ENCODE peak calls at places on chromosomes 16 and 17, in nine cellular contexts. N is IMR-90, M is pancreas, L is body of pancreas, C is lower lobe of right lung, Y is ascending aorta, B is Peyer's patch, G is endodermal cell, V is tibial artery. F is an unnamed sample. For H3K4me1 and H3K36me3, the result is how much of the 10 kb centered on the place peaks cover.

GRCh38 chr16:2147378-2147777 is 1.0 kb upstream of the RAB26 start:
- DNase-seq in N (no peak), M (peak), L (no peak), C (peak), Y (no peak), B (no peak), G (no peak), V (no peak), F (no peak)

GRCh38 chr17:28379814-28380571 is 8.5 kb downstream of the SARM1 start:
- DNase-seq in N (peak), M (no peak), L (no peak), C (no peak), Y (no peak), B (no peak), G (no peak), V (no peak), F (no peak)

GRCh38 chr17:77378318-77379064 is 237.7 kb downstream of the SEC14L1 start:
- DNase-seq in N (no peak), M (no peak), L (no peak), C (no peak), Y (no peak), B (no peak), G (no peak), V (no peak), F (no peak)

GRCh38 chr17:4476512-4477070 is 22.1 kb upstream of the SPNS2 start:
- DNase-seq in N (no peak), M (peak), L (peak), C (peak), Y (no peak), B (no peak), G (no peak), V (no peak), F (no peak)

GRCh38 chr17:20944014-20944905 is 98.6 kb downstream of the USP22 start:
- DNase-seq in N (no peak), M (peak), L (peak), C (peak), Y (no peak), B (no peak), G (peak), V (no peak), F (no peak)

GRCh38 chr17:49249292-49249794 is 18.8 kb upstream of the PHOSPHO1 start:
- DNase-seq in N (no peak), M (no peak), L (no peak), C (peak), Y (no peak), B (no peak), G (no peak), V (no peak), F (no peak)

GRCh38 chr17:57553991-57554825 is 190.9 kb downstream of the CCDC182 start:
- DNase-seq in N (peak), M (no peak), L (no peak), C (peak), Y (no peak), B (no peak), G (peak), V (no peak), F (peak)

GRCh38 chr17:42249681-42250446 is 26.3 kb downstream of the STAT5B start:
- DNase-seq in N (no peak), M (no peak), L (no peak), C (no peak), Y (no peak), B (no peak), G (no peak), V (no peak), F (no peak)

GRCh38 chr16:77430360-77430759 is 4.5 kb downstream of the ADAMTS18 start:
- DNase-seq in N (no peak), M (no peak), L (no peak), C (no peak), Y (no peak), B (no peak), G (no peak), V (no peak), F (no peak)

GRCh38 chr16:64830653-64831052 is 291.2 kb downstream of the CDH11 start:
- DNase-seq in N (peak), M (no peak), L (no peak), C (no peak), Y (no peak), B (no peak), G (no peak), V (no peak), F (peak)

GRCh38 chr16:57592591-57593003 is 35.8 kb upstream of the ADGRG1 start:
- DNase-seq in N (no peak), M (no peak), L (peak), C (no peak), Y (no peak), B (peak), G (no peak), V (peak), F (no peak)

GRCh38 chr16:81821422-81822128 is 42.5 kb downstream of the PLCG2 start:
- DNase-seq in N (no peak), M (no peak), L (no peak), C (no peak), Y (no peak), B (peak), G (no peak), V (no peak), F (no peak)

GRCh38 chr16:66568355-66568754 is 2.1 kb downstream of the CMTM1 start:
- DNase-seq in N (peak), M (no peak), L (no peak), C (no peak), Y (no peak), B (no peak), G (no peak), V (no peak), F (peak)

GRCh38 chr16:50185005-50185505 is 31.9 kb downstream of the TENT4B start:
- DNase-seq in N (peak), M (no peak), L (no peak), C (no peak), Y (no peak), B (no peak), G (no peak), V (no peak), F (no peak)

GRCh38 chr17:4433515-4434031 is at the start of gene SPNS3:
- DNase-seq in N (no peak), M (no peak), L (peak), C (no peak), Y (no peak), B (peak), G (no peak), V (no peak), F (no peak)

GRCh38 chr16:88926374-88926990 is 50.5 kb downstream of the CBFA2T3 start:
- DNase-seq in N (no peak), M (no peak), L (no peak), C (no peak), Y (no peak), B (no peak), G (peak), V (no peak), F (no peak)

GRCh38 chr17:70525976-70526375 is 356.6 kb downstream of the KCNJ2 start:
- DNase-seq in N (no peak), M (no peak), L (no peak), C (no peak), Y (no peak), B (no peak), G (no peak), V (no peak), F (no peak)

GRCh38 chr17:16491703-16492612 is at the start of gene LRRC75A:
- DNase-seq in N (peak), M (peak), L (peak), C (peak), Y (no peak), B (peak), G (peak), V (peak), F (no peak)

GRCh38 chr17:80082403-80083135 is 18.8 kb upstream of the GAA start:
- DNase-seq in N (peak), M (peak), L (peak), C (no peak), Y (no peak), B (peak), G (peak), V (peak), F (peak)

GRCh38 chr16:87457051-87457611 is 35.7 kb downstream of the ZCCHC14 start:
- DNase-seq in N (peak), M (no peak), L (peak), C (no peak), Y (no peak), B (no peak), G (no peak), V (no peak), F (no peak)

GRCh38 chr16:79500305-79500704 is 100.2 kb downstream of the MAF start:
- DNase-seq in N (no peak), M (no peak), L (no peak), C (no peak), Y (no peak), B (no peak), G (no peak), V (no peak), F (no peak)

GRCh38 chr17:66348605-66349165 is 46.3 kb downstream of the PRKCA start:
- DNase-seq in N (peak), M (peak), L (peak), C (no peak), Y (no peak), B (no peak), G (no peak), V (no peak), F (peak)

GRCh38 chr17:56918916-56919315 is 5.1 kb upstream of the TRIM25 start:
- DNase-seq in N (no peak), M (no peak), L (no peak), C (no peak), Y (no peak), B (no peak), G (no peak), V (no peak), F (no peak)

GRCh38 chr16:69428652-69429051 is 4.2 kb downstream of the CYB5B start:
- DNase-seq in N (no peak), M (no peak), L (no peak), C (no peak), Y (no peak), B (no peak), G (no peak), V (no peak), F (no peak)

GRCh38 chr16:12010388-12011251 is 34.1 kb downstream of the SNX29 start:
- DNase-seq in N (no peak), M (no peak), L (peak), C (no peak), Y (no peak), B (no peak), G (no peak), V (no peak), F (no peak)

GRCh38 chr16:86068722-86069121 is 169.8 kb downstream of the IRF8 start:
- DNase-seq in N (no peak), M (no peak), L (no peak), C (no peak), Y (no peak), B (no peak), G (no peak), V (no peak), F (no peak)

GRCh38 chr16:81831722-81832126 is 52.6 kb downstream of the PLCG2 start:
- DNase-seq in N (no peak), M (no peak), L (peak), C (peak), Y (peak), B (peak), G (peak), V (peak), F (no peak)

GRCh38 chr16:15644306-15644961 is 1.5 kb upstream of the MARF1 start:
- DNase-seq in N (no peak), M (no peak), L (no peak), C (no peak), Y (no peak), B (no peak), G (no peak), V (no peak), F (no peak)

GRCh38 chr17:81900181-81900820 is 1.7 kb upstream of the NPB start:
- DNase-seq in N (no peak), M (no peak), L (no peak), C (no peak), Y (no peak), B (no peak), G (no peak), V (no peak), F (no peak)

GRCh38 chr17:76968707-76969597 is 100.7 kb downstream of the MGAT5B start:
- DNase-seq in N (no peak), M (no peak), L (peak), C (peak), Y (no peak), B (peak), G (peak), V (no peak), F (no peak)

GRCh38 chr17:27810211-27810901 is 10.0 kb upstream of the NOS2 start:
- DNase-seq in N (no peak), M (no peak), L (no peak), C (no peak), Y (no peak), B (no peak), G (peak), V (no peak), F (no peak)

GRCh38 chr16:58155839-58156238 is 26.7 kb upstream of the CFAP20 start:
- DNase-seq in N (no peak), M (no peak), L (no peak), C (no peak), Y (no peak), B (no peak), G (no peak), V (no peak), F (peak)

GRCh38 chr16:38941-39892 is 14.2 kb downstream of the POLR3K start:
- DNase-seq in N (no peak), M (no peak), L (peak), C (peak), Y (no peak), B (peak), G (no peak), V (no peak), F (no peak)

GRCh38 chr17:69947027-69947759 is 127.8 kb upstream of the KCNJ16 start:
- DNase-seq in N (peak), M (no peak), L (no peak), C (no peak), Y (no peak), B (no peak), G (no peak), V (no peak), F (peak)

GRCh38 chr17:82339634-82340580 is 6.3 kb upstream of the SECTM1 start:
- DNase-seq in N (no peak), M (no peak), L (no peak), C (peak), Y (no peak), B (no peak), G (no peak), V (no peak), F (no peak)

GRCh38 chr17:29620779-29621500 is 1.8 kb downstream of the CORO6 start:
- DNase-seq in N (no peak), M (no peak), L (no peak), C (no peak), Y (no peak), B (no peak), G (peak), V (peak), F (no peak)
- H3K4me1 ChIP-seq in N (under half), M (under half), L (under half), C (under half), Y (under half), B (under half), G (under half), V (under half), F (under half)

GRCh38 chr17:925846-926245 is 53.7 kb downstream of the NXN start:
- DNase-seq in N (no peak), M (no peak), L (no peak), C (no peak), Y (no peak), B (no peak), G (no peak), V (no peak), F (no peak)

GRCh38 chr17:933168-934083 is 46.1 kb downstream of the NXN start:
- DNase-seq in N (peak), M (no peak), L (peak), C (peak), Y (no peak), B (no peak), G (peak), V (no peak), F (peak)

GRCh38 chr17:929547-929946 is 50.0 kb downstream of the NXN start:
- DNase-seq in N (no peak), M (no peak), L (no peak), C (no peak), Y (no peak), B (no peak), G (no peak), V (no peak), F (no peak)

GRCh38 chr17:927611-928461 is 51.7 kb downstream of the NXN start:
- DNase-seq in N (peak), M (no peak), L (no peak), C (no peak), Y (no peak), B (no peak), G (peak), V (no peak), F (peak)

DNA sequence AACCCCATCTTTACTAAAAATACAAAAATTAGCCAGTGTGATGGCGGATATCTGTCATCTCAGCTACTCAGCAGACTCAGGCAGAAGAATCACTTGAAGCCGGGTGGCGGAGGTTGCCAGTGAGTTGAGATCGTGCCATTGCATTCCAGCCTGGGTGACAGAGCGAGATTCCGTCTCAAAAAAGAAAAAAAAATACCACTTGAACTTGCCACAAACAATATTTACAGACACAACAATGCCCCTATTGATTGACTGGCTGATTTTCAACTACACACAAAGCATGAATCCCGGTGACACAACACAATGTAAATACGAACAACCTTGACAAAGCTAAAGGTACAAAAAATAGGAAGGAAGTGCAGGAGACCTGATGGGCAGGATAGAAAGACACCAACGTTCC is 49.3 kb downstream of the NXN start:
- DNase-seq in N (no peak), M (peak), L (no peak), C (no peak), Y (no peak), B (no peak), G (no peak), V (no peak), F (no peak)
- H3K27ac ChIP-seq in N (no peak), M (peak), L (peak), C (no peak), Y (no peak), B (no peak), G (no peak), V (no peak), F (no peak)

GRCh38 chr17:78981010-78981888 is 1.5 kb upstream of the LGALS3BP start:
- DNase-seq in N (no peak), M (no peak), L (no peak), C (no peak), Y (no peak), B (no peak), G (no peak), V (no peak), F (no peak)
- H3K36me3 ChIP-seq in N (under half), M (under half), L (under half), C (under half), Y (under half), B (under half), G (under half), V (under half), F (under half)

GRCh38 chr16:3823427-3823826 is 57.1 kb downstream of the CREBBP start:
- DNase-seq in N (no peak), M (no peak), L (no peak), C (no peak), Y (no peak), B (no peak), G (no peak), V (no peak), F (no peak)

GRCh38 chr16:3822366-3823045 is 58.0 kb downstream of the CREBBP start:
- DNase-seq in N (peak), M (no peak), L (no peak), C (no peak), Y (no peak), B (no peak), G (no peak), V (no peak), F (no peak)

GRCh38 chr16:3825103-3825502 is 55.4 kb downstream of the CREBBP start:
- DNase-seq in N (peak), M (no peak), L (no peak), C (no peak), Y (no peak), B (no peak), G (no peak), V (no peak), F (peak)

GRCh38 chr16:3825940-3826339 is 54.6 kb downstream of the CREBBP start:
- DNase-seq in N (no peak), M (no peak), L (no peak), C (no peak), Y (no peak), B (no peak), G (no peak), V (no peak), F (no peak)

GRCh38 chr16:3824121-3824795 is 56.3 kb downstream of the CREBBP start:
- DNase-seq in N (no peak), M (no peak), L (no peak), C (no peak), Y (no peak), B (no peak), G (no peak), V (no peak), F (peak)
- H3K4me1 ChIP-seq in N (under half), M (under half), L (under half), C (half or more), Y (half or more), B (half or more), G (under half), V (under half), F (half or more)

GRCh38 chr17:47224971-47225370 is 15.8 kb downstream of the MYL4 start:
- DNase-seq in N (no peak), M (no peak), L (no peak), C (no peak), Y (no peak), B (no peak), G (no peak), V (no peak), F (no peak)
- H3K27ac ChIP-seq in N (peak), M (peak), L (peak), C (peak), Y (peak), B (peak), G (no peak), V (peak), F (peak)

GRCh38 chr16:3674513-3675295 is 20.2 kb downstream of the DNASE1 start:
- DNase-seq in N (no peak), M (no peak), L (no peak), C (no peak), Y (no peak), B (no peak), G (peak), V (no peak), F (no peak)

GRCh38 chr16:3675601-3676130 is 21.2 kb downstream of the DNASE1 start:
- DNase-seq in N (no peak), M (no peak), L (no peak), C (no peak), Y (no peak), B (no peak), G (no peak), V (no peak), F (no peak)

GRCh38 chr16:3681206-3681605 is 26.7 kb downstream of the DNASE1 start:
- DNase-seq in N (no peak), M (peak), L (peak), C (no peak), Y (no peak), B (no peak), G (no peak), V (no peak), F (no peak)

GRCh38 chr16:3673676-3674377 is 19.3 kb downstream of the DNASE1 start:
- DNase-seq in N (no peak), M (no peak), L (no peak), C (no peak), Y (no peak), B (no peak), G (no peak), V (no peak), F (no peak)

DNA sequence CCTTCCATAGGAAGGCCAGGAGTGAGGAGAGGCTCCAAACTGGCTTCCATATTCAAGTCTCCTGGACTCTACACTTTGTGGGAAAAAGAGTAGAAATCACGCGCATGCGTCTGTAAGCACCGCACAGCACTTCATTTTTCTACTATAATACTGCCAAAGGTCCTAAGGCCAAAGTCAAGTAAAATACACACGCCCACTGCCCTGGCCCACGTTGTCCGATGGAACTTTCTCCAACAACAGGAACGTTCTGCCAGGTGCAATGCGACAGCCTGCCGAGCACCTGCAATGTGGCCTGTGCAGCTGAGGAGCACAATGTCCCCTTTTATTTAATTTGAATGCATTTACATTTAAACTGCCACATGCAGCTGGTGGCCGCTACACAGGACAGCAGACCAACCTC is 23.5 kb downstream of the DNASE1 start:
- DNase-seq in N (no peak), M (no peak), L (no peak), C (no peak), Y (no peak), B (no peak), G (no peak), V (no peak), F (no peak)
- H3K36me3 ChIP-seq in N (under half), M (under half), L (under half), C (half or more), Y (half or more), B (under half), G (under half), V (half or more), F (half or more)

GRCh38 chr17:73585583-73585982 is 58.7 kb downstream of the SDK2 start:
- DNase-seq in N (no peak), M (no peak), L (no peak), C (no peak), Y (no peak), B (no peak), G (peak), V (no peak), F (no peak)

GRCh38 chr17:73586153-73586906 is 57.9 kb downstream of the SDK2 start:
- DNase-seq in N (no peak), M (no peak), L (no peak), C (no peak), Y (no peak), B (no peak), G (no peak), V (no peak), F (no peak)

GRCh38 chr17:73584987-73585386 is 59.3 kb downstream of the SDK2 start:
- DNase-seq in N (no peak), M (no peak), L (no peak), C (no peak), Y (no peak), B (no peak), G (no peak), V (no peak), F (no peak)

GRCh38 chr17:73588291-73589095 is 55.8 kb downstream of the SDK2 start:
- DNase-seq in N (no peak), M (no peak), L (no peak), C (no peak), Y (no peak), B (peak), G (peak), V (no peak), F (no peak)

GRCh38 chr17:73586921-73587680 is 57.1 kb downstream of the SDK2 start:
- DNase-seq in N (no peak), M (no peak), L (no peak), C (no peak), Y (no peak), B (no peak), G (peak), V (no peak), F (no peak)
- H3K4me1 ChIP-seq in N (under half), M (under half), L (under half), C (under half), Y (under half), B (under half), G (under half), V (under half), F (under half)